ENCODE peak calls at places on chromosomes 1 and 21, in six cellular contexts. C, G, Q, L, W and B are unnamed samples.
A peak's percentile ranks its signal among the peaks of the same experiment; 100 is the strongest.

GRCh38 chr1:28273216-28273860 is 14.0 kb downstream of the SESN2 start:
- DNase-seq in C (no peak), G (no peak), Q (no peak), L (no peak), W (no peak), B (no peak)

GRCh38 chr1:15282810-15283474 is 35.9 kb downstream of the FHAD1 start:
- DNase-seq in C (peak; percentile 56), G (no peak), Q (no peak), L (peak; percentile 35), W (no peak), B (no peak)

GRCh38 chr1:78726686-78727085 is 77.1 kb downstream of the IFI44 start:
- DNase-seq in C (no peak), G (no peak), Q (no peak), L (no peak), W (no peak), B (no peak)

GRCh38 chr1:209490013-209490412 is 93.5 kb upstream of the CAMK1G start:
- DNase-seq in C (peak; percentile 60), G (no peak), Q (no peak), L (no peak), W (no peak), B (no peak)

GRCh38 chr21:35556536-35556935 is 503.8 kb downstream of the SETD4 start:
- DNase-seq in C (no peak), G (no peak), Q (no peak), L (no peak), W (no peak), B (no peak)

GRCh38 chr1:92784051-92784638 is 763 bp downstream of the EVI5 start:
- DNase-seq in C (peak; percentile 28), G (peak; percentile 40), Q (peak; percentile 16), L (peak; percentile 20), W (peak; percentile 48), B (peak; percentile 52)

GRCh38 chr1:44631647-44632510 is 42.4 kb downstream of the TMEM53 start:
- DNase-seq in C (peak; percentile 93), G (peak; percentile 88), Q (peak; percentile 91), L (peak; percentile 78), W (peak; percentile 79), B (peak; percentile 90)

GRCh38 chr21:36164427-36164784 is 7.8 kb downstream of the DOP1B start:
- DNase-seq in C (no peak), G (no peak), Q (no peak), L (peak; percentile 66), W (no peak), B (peak; percentile 73)

GRCh38 chr1:226436472-226436854 is 28.6 kb upstream of the PARP1 start:
- DNase-seq in C (no peak), G (no peak), Q (no peak), L (no peak), W (no peak), B (no peak)

DNA sequence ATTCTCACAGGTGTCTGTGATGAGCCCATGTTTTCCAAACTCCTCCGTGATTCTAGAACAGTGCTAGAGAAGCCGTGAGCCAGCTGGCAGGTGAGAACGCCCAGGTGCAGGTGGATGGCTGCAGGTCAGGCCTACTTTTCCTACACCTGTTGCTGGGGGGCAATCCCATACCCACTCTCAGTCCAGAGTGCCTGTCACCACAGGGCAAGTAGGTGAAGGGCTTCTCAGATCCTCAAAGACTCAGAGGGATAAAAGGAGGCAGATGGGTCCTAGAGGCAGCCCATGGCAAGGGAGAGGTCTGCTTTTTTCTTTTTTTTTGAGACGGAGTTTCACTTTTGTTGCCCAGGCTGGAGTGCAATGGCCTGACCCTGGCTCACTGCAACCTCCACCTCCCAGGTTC is 50.7 kb upstream of the H6PD start:
- DNase-seq in C (no peak), G (no peak), Q (no peak), L (no peak), W (no peak), B (no peak)
- H3K4me3 ChIP-seq in C (peak overlapping the region; percentile 93), G (no peak overlapping the region), Q (no peak overlapping the region), L (no peak overlapping the region), W (peak overlapping the region; percentile 69), B (no peak overlapping the region)

GRCh38 chr1:213931804-213932203 is 56.0 kb upstream of the PROX1 start:
- DNase-seq in C (peak; percentile 78), G (no peak), Q (no peak), L (no peak), W (no peak), B (no peak)
- TF ChIP-seq CTCF in C (peak; percentile 49), G (no peak), Q (no peak), L (no peak), W (no peak), B (no peak)

DNA sequence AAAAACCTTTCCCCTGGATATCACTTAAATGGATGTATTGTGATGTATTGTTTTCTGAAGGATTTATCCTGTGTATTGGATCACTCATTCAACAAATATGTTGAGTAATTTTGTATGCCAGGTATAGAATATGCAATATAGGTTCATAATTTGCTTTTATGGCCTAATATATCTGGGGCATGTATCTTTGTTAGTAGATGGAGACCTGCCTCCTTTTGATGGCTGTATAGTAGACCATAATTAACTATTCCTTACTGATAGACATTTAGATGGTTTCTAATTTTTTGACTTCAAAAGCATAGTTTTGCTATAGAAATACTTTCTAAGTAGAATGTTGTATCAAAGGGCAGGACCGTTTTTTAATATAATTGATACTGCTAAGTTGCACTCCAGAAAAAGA is 8.6 kb downstream of the RBBP4 start:
- DNase-seq in C (no peak), G (no peak), Q (no peak), L (no peak), W (no peak), B (no peak)
- H3K36me3 ChIP-seq in C (peaks cover 80% of the 10 kb centered on the region), G (peaks cover 43% of the 10 kb centered on the region), Q (peaks cover 95% of the 10 kb centered on the region), L (peaks cover 7% of the 10 kb centered on the region), W (peaks cover 64% of the 10 kb centered on the region), B (no peaks in the 10 kb centered on the region)

DNA sequence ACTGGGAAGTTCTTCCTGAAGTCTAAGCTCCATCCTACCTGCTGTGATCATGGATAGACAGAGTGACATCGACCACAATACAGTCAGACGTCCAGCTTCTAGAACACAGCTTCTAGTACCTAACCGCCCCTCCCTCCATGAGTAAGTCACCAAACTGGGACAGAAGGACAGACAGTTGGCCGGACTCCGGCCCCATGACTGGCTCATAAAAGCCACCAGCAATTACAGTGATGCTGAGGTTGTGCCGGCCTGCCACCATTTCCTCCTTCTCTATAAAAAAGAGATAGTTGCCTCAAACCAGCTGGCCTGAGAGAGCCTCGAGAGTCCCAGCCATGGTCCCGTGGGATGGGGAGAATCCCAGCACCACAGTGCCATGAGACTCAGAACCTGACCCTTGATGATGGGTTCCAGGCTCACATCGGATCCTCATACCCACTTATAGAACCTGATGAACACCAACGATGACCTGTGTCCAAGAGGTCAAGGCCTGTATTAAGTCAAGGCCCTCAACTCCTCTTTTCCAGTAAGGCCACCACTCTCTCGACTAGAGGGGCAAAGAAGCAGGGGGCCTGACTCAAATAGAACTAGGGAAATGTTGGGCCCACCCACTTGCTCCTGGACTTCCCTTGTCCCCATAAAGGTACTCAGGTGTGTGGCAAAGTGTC is 3.4 kb downstream of the MEF2D start:
- DNase-seq in C (no peak), G (no peak), Q (no peak), L (no peak), W (no peak), B (peak; percentile 70)
- H3K4me3 ChIP-seq in C (no peak overlapping the region), G (no peak overlapping the region), Q (no peak overlapping the region), L (no peak overlapping the region), W (peak overlapping the region; percentile 5), B (no peak overlapping the region)

GRCh38 chr1:169634877-169635276 is 5.0 kb upstream of the SELP start:
- DNase-seq in C (no peak), G (no peak), Q (no peak), L (no peak), W (no peak), B (no peak)

GRCh38 chr1:169630006-169630405 is at the start of gene SELP:
- DNase-seq in C (no peak), G (no peak), Q (no peak), L (no peak), W (no peak), B (no peak)

GRCh38 chr1:169631249-169631648 is 1.3 kb upstream of the SELP start:
- DNase-seq in C (no peak), G (no peak), Q (no peak), L (no peak), W (no peak), B (no peak)

GRCh38 chr1:169634145-169634544 is 4.2 kb upstream of the SELP start:
- DNase-seq in C (no peak), G (no peak), Q (no peak), L (no peak), W (no peak), B (no peak)
- TF ChIP-seq CTCF in C (no peak), G (no peak), Q (no peak), L (no peak), W (no peak), B (no peak)

GRCh38 chr1:212040629-212041028 is 5.1 kb downstream of the DTL start:
- DNase-seq in C (no peak), G (no peak), Q (no peak), L (no peak), W (no peak), B (no peak)
- H3K36me3 ChIP-seq in C (no peaks in the 10 kb centered on the region), G (no peaks in the 10 kb centered on the region), Q (no peaks in the 10 kb centered on the region), L (no peaks in the 10 kb centered on the region), W (no peaks in the 10 kb centered on the region), B (no peaks in the 10 kb centered on the region)

GRCh38 chr1:177383715-177384114 is 213.0 kb downstream of the BRINP2 start:
- DNase-seq in C (no peak), G (no peak), Q (no peak), L (no peak), W (no peak), B (no peak)
- H3K4me3 ChIP-seq in C (no peak overlapping the region), G (no peak overlapping the region), Q (no peak overlapping the region), L (no peak overlapping the region), W (no peak overlapping the region), B (no peak overlapping the region)

DNA sequence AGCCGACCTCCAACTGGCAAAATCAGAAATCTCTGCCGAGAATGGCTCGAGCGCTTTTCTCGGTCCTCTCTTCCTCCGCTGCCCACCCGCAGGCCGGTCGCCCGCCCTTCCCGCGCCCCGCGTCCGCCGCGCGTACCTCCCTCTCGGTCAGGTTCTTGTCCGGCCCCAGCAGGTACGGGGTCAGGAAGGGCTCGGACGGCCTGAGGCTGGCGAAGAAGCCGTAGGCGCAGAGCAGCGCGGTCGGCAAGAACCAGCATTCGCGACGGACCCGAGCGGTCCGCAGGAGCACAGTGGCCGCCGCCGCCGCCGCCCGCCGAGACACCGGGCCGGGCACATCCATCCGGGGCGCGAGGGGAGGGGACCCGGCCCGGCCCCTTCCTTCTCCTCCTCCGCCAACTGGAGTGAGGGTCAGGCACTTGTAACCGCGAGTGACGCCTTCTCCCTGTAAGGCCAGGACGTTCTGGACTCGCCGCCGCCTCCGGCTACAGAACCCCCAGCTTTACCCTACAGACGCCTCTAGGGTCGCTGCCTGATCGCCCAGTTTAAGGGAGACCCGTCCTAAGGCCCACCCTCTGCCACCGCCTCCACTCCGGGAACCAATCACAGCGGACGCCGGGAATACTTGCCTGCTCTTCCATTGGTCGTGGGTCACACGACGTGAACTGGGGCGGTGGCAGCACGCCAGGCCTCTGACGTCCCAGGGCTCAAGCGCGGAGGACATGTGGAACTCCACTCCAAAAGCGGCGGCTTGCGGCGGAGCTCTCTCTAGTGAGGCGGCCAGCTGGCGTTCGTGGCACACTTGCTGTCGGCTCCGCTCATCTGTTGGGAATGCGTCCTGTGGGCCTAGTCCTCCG is at the start of gene SLC19A2:
- DNase-seq in C (peak; percentile 98), G (peak; percentile 93), Q (peak; percentile 100), L (peak; percentile 100), W (peak; percentile 99), B (peak; percentile 100)
- TF ChIP-seq CTCF in C (no peak), G (no peak), Q (peak; percentile 34), L (peak; percentile 27), W (peak; percentile 48), B (no peak)

GRCh38 chr1:224390517-224390916 is 33.8 kb downstream of the CNIH4 start:
- DNase-seq in C (no peak), G (no peak), Q (no peak), L (no peak), W (no peak), B (no peak)
- H3K36me3 ChIP-seq in C (peaks cover 55% of the 10 kb centered on the region), G (peaks cover 40% of the 10 kb centered on the region), Q (peaks cover 83% of the 10 kb centered on the region), L (peaks cover 3% of the 10 kb centered on the region), W (peaks cover 82% of the 10 kb centered on the region), B (peaks cover 7% of the 10 kb centered on the region)